ENCODE peak calls at places on chromosomes 13 and 19, in five cellular contexts. One of them, this sample, is unnamed.

GRCh38 chr19:43551399-43552197 is 18.6 kb downstream of the ZNF575 start:
- DNase-seq in GM12892: no peak
- DNase-seq in adrenal gland: no peak
- DNase-seq in heart left ventricle: no peak
- DNase-seq in IMR-90: no peak
- DNase-seq in this sample: no peak

GRCh38 chr19:48190288-48191284 is 20.1 kb downstream of the ZSWIM9 start:
- DNase-seq in GM12892: peak
- DNase-seq in adrenal gland: peak
- DNase-seq in heart left ventricle: no peak
- DNase-seq in IMR-90: peak
- DNase-seq in this sample: no peak

GRCh38 chr13:99185606-99186005 is 15.0 kb upstream of the UBAC2 start:
- DNase-seq in GM12892: no peak
- DNase-seq in adrenal gland: no peak
- DNase-seq in heart left ventricle: no peak
- DNase-seq in IMR-90: no peak
- DNase-seq in this sample: no peak

GRCh38 chr19:2575734-2576481 is 100.0 kb downstream of the GADD45B start:
- DNase-seq in GM12892: no peak
- DNase-seq in adrenal gland: peak
- DNase-seq in heart left ventricle: peak
- DNase-seq in IMR-90: peak
- DNase-seq in this sample: no peak

GRCh38 chr19:49534632-49535385 is 7.0 kb downstream of the RCN3 start:
- DNase-seq in GM12892: no peak
- DNase-seq in adrenal gland: no peak
- DNase-seq in heart left ventricle: no peak
- DNase-seq in IMR-90: no peak
- DNase-seq in this sample: no peak

GRCh38 chr13:99468971-99469545 is 32.2 kb upstream of the TM9SF2 start:
- DNase-seq in GM12892: no peak
- DNase-seq in adrenal gland: no peak
- DNase-seq in heart left ventricle: no peak
- DNase-seq in IMR-90: no peak
- DNase-seq in this sample: no peak

GRCh38 chr19:11421607-11422098 is 2.5 kb upstream of the RGL3 start:
- DNase-seq in GM12892: peak
- DNase-seq in adrenal gland: peak
- DNase-seq in heart left ventricle: peak
- DNase-seq in IMR-90: no peak
- DNase-seq in this sample: no peak

GRCh38 chr13:105611424-105611823 is 924.0 kb downstream of the EFNB2 start:
- DNase-seq in GM12892: no peak
- DNase-seq in adrenal gland: no peak
- DNase-seq in heart left ventricle: no peak
- DNase-seq in IMR-90: peak
- DNase-seq in this sample: peak

GRCh38 chr13:35499131-35500051 is 22.9 kb upstream of the MAB21L1 start:
- DNase-seq in GM12892: no peak
- DNase-seq in adrenal gland: no peak
- DNase-seq in heart left ventricle: no peak
- DNase-seq in IMR-90: no peak
- DNase-seq in this sample: no peak

GRCh38 chr13:43877788-43878187 is 1.8 kb downstream of the CCDC122 start:
- DNase-seq in GM12892: no peak
- DNase-seq in adrenal gland: no peak
- DNase-seq in heart left ventricle: no peak
- DNase-seq in IMR-90: no peak
- DNase-seq in this sample: no peak

GRCh38 chr13:85541476-85541875 is 257.7 kb downstream of the SLITRK6 start:
- DNase-seq in GM12892: no peak
- DNase-seq in adrenal gland: no peak
- DNase-seq in heart left ventricle: no peak
- DNase-seq in IMR-90: no peak
- DNase-seq in this sample: no peak

GRCh38 chr13:50915562-50915961 is 6.0 kb downstream of the RNASEH2B start:
- DNase-seq in GM12892: no peak
- DNase-seq in adrenal gland: no peak
- DNase-seq in heart left ventricle: no peak
- DNase-seq in IMR-90: no peak
- DNase-seq in this sample: no peak

GRCh38 chr13:62846302-62846701 is 1430.7 kb upstream of the PCDH20 start:
- DNase-seq in GM12892: no peak
- DNase-seq in adrenal gland: no peak
- DNase-seq in heart left ventricle: no peak
- DNase-seq in IMR-90: peak
- DNase-seq in this sample: no peak

GRCh38 chr19:38685666-38686529 is 38.4 kb downstream of the ACTN4 start:
- DNase-seq in GM12892: no peak
- DNase-seq in adrenal gland: no peak
- DNase-seq in heart left ventricle: no peak
- DNase-seq in IMR-90: peak
- DNase-seq in this sample: no peak

GRCh38 chr13:74836628-74837027 is 645.3 kb downstream of the TBC1D4 start:
- DNase-seq in GM12892: no peak
- DNase-seq in adrenal gland: no peak
- DNase-seq in heart left ventricle: no peak
- DNase-seq in IMR-90: no peak
- DNase-seq in this sample: no peak

GRCh38 chr19:37007587-37008220 is 70.5 kb upstream of the ZNF420 start:
- DNase-seq in GM12892: no peak
- DNase-seq in adrenal gland: peak
- DNase-seq in heart left ventricle: peak
- DNase-seq in IMR-90: no peak
- DNase-seq in this sample: no peak

GRCh38 chr13:42078113-42078769 is 29.8 kb downstream of the DGKH start:
- DNase-seq in GM12892: no peak
- DNase-seq in adrenal gland: no peak
- DNase-seq in heart left ventricle: no peak
- DNase-seq in IMR-90: no peak
- DNase-seq in this sample: no peak

GRCh38 chr19:55492362-55492944 is 4.2 kb downstream of the SSC5D start:
- DNase-seq in GM12892: no peak
- DNase-seq in adrenal gland: no peak
- DNase-seq in heart left ventricle: no peak
- DNase-seq in IMR-90: no peak
- DNase-seq in this sample: no peak

GRCh38 chr19:10568444-10568825 is 344 bp downstream of the CDKN2D start:
- DNase-seq in GM12892: no peak
- DNase-seq in adrenal gland: peak
- DNase-seq in heart left ventricle: peak
- DNase-seq in IMR-90: no peak
- DNase-seq in this sample: no peak

GRCh38 chr13:111114362-111115050 is 604 bp upstream of the ARHGEF7 start:
- DNase-seq in GM12892: no peak
- DNase-seq in adrenal gland: peak
- DNase-seq in heart left ventricle: peak
- DNase-seq in IMR-90: peak
- DNase-seq in this sample: no peak

GRCh38 chr13:36712785-36713184 is 39.0 kb downstream of the SERTM1 start:
- DNase-seq in GM12892: no peak
- DNase-seq in adrenal gland: no peak
- DNase-seq in heart left ventricle: no peak
- DNase-seq in IMR-90: peak
- DNase-seq in this sample: no peak

GRCh38 chr13:21971662-21972635 is 301.1 kb downstream of the FGF9 start:
- DNase-seq in GM12892: no peak
- DNase-seq in adrenal gland: no peak
- DNase-seq in heart left ventricle: no peak
- DNase-seq in IMR-90: peak
- DNase-seq in this sample: no peak

GRCh38 chr13:66634384-66634783 is 595.8 kb downstream of the PCDH9 start:
- DNase-seq in GM12892: no peak
- DNase-seq in adrenal gland: no peak
- DNase-seq in heart left ventricle: no peak
- DNase-seq in IMR-90: peak
- DNase-seq in this sample: no peak

GRCh38 chr19:5049561-5049960 is 80.6 kb downstream of the KDM4B start:
- DNase-seq in GM12892: no peak
- DNase-seq in adrenal gland: no peak
- DNase-seq in heart left ventricle: no peak
- DNase-seq in IMR-90: no peak
- DNase-seq in this sample: no peak

GRCh38 chr19:19140476-19140875 is 2.2 kb upstream of the TMEM161A start:
- DNase-seq in GM12892: no peak
- DNase-seq in adrenal gland: no peak
- DNase-seq in heart left ventricle: no peak
- DNase-seq in IMR-90: peak
- DNase-seq in this sample: no peak

DNA sequence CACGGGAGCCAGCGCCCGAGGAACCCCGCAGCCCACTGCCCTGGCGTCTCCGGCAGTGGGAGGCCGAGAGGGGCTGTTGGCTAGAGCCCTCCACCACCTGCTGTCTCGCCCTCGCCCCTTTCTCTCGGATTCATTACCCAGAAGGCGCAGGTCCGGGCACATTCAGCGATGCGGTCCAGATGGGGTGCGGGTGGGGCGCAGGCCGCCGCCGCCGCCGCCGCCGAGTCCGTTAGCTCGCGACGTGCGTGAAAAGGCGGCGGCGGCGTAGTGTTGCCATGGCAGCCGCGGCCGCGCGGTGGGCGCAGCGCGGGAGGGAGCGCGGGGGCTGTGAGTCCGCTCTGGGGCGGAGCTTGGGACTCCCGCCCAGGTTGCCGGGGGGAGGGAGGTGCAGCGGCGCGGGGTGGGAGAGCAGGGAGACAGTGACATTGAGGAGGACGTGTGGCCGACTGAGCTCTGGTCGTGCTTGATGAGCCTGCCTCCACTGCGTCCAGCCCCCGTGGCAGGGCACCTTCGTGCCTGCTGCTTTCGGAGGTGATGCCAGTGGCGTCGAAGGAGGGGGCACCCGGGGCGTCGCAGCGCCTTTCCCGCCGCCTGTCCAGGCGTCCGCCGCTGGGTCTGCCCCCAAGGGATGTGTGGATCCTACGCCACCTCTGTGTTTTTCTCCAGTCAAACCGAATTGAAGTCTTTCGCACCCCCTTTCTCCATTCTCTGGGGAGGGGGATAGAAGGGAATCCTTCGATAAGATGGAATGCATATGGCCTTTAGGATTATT is at the start of gene KATNAL1:
- DNase-seq in GM12892: peak
- DNase-seq in adrenal gland: peak
- DNase-seq in heart left ventricle: peak
- DNase-seq in IMR-90: peak
- DNase-seq in this sample: peak
- TF ChIP-seq POLR2A in GM12892: peak
- TF ChIP-seq POLR2A in adrenal gland: peak
- TF ChIP-seq POLR2A in heart left ventricle: peak
- TF ChIP-seq POLR2A in IMR-90: peak
- TF ChIP-seq POLR2A in this sample: peak

DNA sequence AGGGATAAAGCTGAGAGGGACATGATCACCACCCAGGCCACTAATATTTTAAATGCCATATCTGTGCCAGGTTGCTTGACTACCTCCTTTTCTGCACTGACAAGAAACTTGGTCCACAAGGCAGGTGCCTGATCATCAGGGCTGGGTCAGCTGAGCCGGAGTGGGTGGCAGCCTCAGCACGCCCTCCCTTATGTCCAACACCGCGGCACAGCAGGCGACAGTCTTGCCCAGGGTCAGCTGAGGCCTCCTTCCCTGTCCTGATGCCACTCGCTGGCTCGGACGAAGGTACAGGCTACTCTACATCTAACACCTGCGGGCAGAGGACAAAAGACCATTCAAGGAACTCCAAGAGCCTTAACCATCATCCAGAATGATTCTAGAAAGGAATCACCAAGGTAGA is 16.9 kb downstream of the ZC3H4 start:
- DNase-seq in GM12892: no peak
- DNase-seq in adrenal gland: no peak
- DNase-seq in heart left ventricle: peak
- DNase-seq in IMR-90: no peak
- DNase-seq in this sample: no peak
- TF ChIP-seq POLR2A in GM12892: no peak
- TF ChIP-seq POLR2A in adrenal gland: no peak
- TF ChIP-seq POLR2A in heart left ventricle: no peak
- TF ChIP-seq POLR2A in IMR-90: no peak
- TF ChIP-seq POLR2A in this sample: no peak

DNA sequence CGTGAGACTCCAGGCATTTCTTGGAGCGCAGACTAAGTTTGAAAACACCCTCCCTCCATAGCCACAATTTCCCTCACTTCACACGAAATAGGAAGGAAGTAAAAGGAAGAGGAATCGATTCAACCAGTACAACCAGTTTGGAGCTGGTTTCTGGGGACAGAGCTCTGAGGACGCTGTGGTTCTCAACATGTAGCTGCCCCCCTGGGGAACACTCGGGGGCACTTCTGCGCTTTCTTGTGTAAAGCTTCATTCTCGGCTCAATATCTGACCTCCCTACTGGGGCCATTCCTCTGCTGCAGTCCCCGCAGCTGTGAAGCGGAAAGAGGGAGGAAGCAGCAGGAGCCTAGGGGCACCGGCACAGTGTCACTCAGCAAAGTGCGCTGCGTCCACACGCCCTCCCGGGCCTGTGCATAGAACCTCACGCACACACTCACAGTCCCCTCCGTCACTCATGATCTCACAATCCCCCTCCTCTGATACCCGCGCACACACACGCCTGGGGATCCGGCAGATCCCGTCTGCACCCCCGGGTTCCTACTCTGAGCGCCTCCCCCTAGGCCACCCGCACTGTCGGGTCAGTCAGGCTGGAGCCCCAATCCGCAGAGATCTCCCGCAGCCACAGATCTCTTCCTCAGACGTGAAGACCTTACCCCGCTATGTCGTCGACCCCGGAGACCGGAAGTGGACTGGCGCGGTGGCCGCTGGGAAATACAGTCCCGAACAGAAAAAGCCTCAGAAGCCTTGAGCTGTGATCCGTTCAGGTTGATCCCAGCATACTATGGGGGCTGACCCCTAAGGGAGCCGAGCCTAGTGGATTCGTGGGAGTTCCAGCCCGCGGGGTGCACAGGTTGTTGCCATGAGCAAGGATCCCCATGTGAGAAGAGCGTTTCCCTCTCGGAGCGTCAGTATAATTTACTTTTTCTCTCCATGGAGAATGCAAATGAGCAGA is at the start of gene ZNF780A:
- DNase-seq in GM12892: peak
- DNase-seq in adrenal gland: peak
- DNase-seq in heart left ventricle: peak
- DNase-seq in IMR-90: peak
- DNase-seq in this sample: peak
- TF ChIP-seq POLR2A in GM12892: peak
- TF ChIP-seq POLR2A in adrenal gland: peak
- TF ChIP-seq POLR2A in heart left ventricle: peak
- TF ChIP-seq POLR2A in IMR-90: peak
- TF ChIP-seq POLR2A in this sample: peak

GRCh38 chr19:531009-531752 is 379 bp upstream of the CDC34 start:
- DNase-seq in GM12892: peak
- DNase-seq in adrenal gland: peak
- DNase-seq in heart left ventricle: peak
- DNase-seq in IMR-90: peak
- DNase-seq in this sample: peak

GRCh38 chr19:530133-531008 is 1.2 kb upstream of the CDC34 start:
- DNase-seq in GM12892: no peak
- DNase-seq in adrenal gland: no peak
- DNase-seq in heart left ventricle: no peak
- DNase-seq in IMR-90: no peak
- DNase-seq in this sample: no peak

GRCh38 chr19:533485-534058 is 2.0 kb downstream of the CDC34 start:
- DNase-seq in GM12892: no peak
- DNase-seq in adrenal gland: no peak
- DNase-seq in heart left ventricle: no peak
- DNase-seq in IMR-90: no peak
- DNase-seq in this sample: no peak

GRCh38 chr19:532578-533484 is 1.3 kb downstream of the CDC34 start:
- DNase-seq in GM12892: no peak
- DNase-seq in adrenal gland: peak
- DNase-seq in heart left ventricle: peak
- DNase-seq in IMR-90: peak
- DNase-seq in this sample: peak

GRCh38 chr19:531753-532571 is at the start of gene CDC34:
- DNase-seq in GM12892: peak
- DNase-seq in adrenal gland: no peak
- DNase-seq in heart left ventricle: no peak
- DNase-seq in IMR-90: no peak
- DNase-seq in this sample: no peak
- TF ChIP-seq POLR2A in GM12892: peak
- TF ChIP-seq POLR2A in adrenal gland: peak
- TF ChIP-seq POLR2A in heart left ventricle: no peak
- TF ChIP-seq POLR2A in IMR-90: peak
- TF ChIP-seq POLR2A in this sample: peak

This sample was measured in H54.